ENCODE peak calls at places on chromosomes 16 and 17, in five cellular contexts. T, X, E, K and Z are unnamed samples. For H3K9me3 and H3K4me1, the result is how much of the 10 kb centered on the place peaks cover.

GRCh38 chr17:47808830-47809480 is 12.6 kb downstream of the OSBPL7 start:
- DNase-seq in E (no peak), T (no peak), X (no peak), K (no peak), Z (peak)

GRCh38 chr16:85963746-85964370 is 64.9 kb downstream of the IRF8 start:
- DNase-seq in E (peak), K (no peak), T (peak), X (peak), Z (no peak)

GRCh38 chr16:69276143-69277115 is 34.7 kb upstream of the VPS4A start:
- DNase-seq in X (peak), K (no peak), E (peak), T (peak), Z (no peak)

GRCh38 chr17:68457168-68457538 is at the start of gene WIPI1:
- DNase-seq in T (no peak), K (no peak), E (no peak), X (no peak), Z (peak)

GRCh38 chr16:64933890-64934289 is 188.0 kb downstream of the CDH11 start:
- DNase-seq in X (no peak), K (no peak), E (peak), T (no peak), Z (no peak)

GRCh38 chr16:29991571-29991904 is 3.9 kb downstream of the HIRIP3 start:
- DNase-seq in T (no peak), X (no peak), K (no peak), E (no peak), Z (no peak)

GRCh38 chr17:65595071-65595655 is 33.7 kb upstream of the AXIN2 start:
- DNase-seq in T (no peak), E (no peak), K (no peak), X (no peak), Z (no peak)

GRCh38 chr17:67602974-67603373 is 114.8 kb upstream of the NOL11 start:
- DNase-seq in K (no peak), E (no peak), X (no peak), T (peak), Z (no peak)

GRCh38 chr17:12549499-12549901 is 116.2 kb upstream of the MYOCD start:
- DNase-seq in T (no peak), K (no peak), E (no peak), X (no peak), Z (no peak)

GRCh38 chr16:85126731-85127662 is 14.7 kb upstream of the CIBAR2 start:
- DNase-seq in X (no peak), E (no peak), T (no peak), K (no peak), Z (no peak)

GRCh38 chr16:24955975-24956731 is 59.0 kb downstream of the ARHGAP17 start:
- DNase-seq in X (no peak), E (no peak), K (no peak), T (no peak), Z (no peak)

GRCh38 chr16:16030449-16030848 is 81.0 kb downstream of the ABCC1 start:
- DNase-seq in T (no peak), E (no peak), X (no peak), K (no peak), Z (no peak)

GRCh38 chr17:12985431-12986285 is 32.2 kb downstream of the ELAC2 start:
- DNase-seq in T (no peak), K (no peak), X (no peak), E (peak), Z (no peak)

GRCh38 chr16:87431926-87432325 is 39.8 kb downstream of the MAP1LC3B start:
- DNase-seq in T (peak), E (no peak), K (no peak), X (no peak), Z (no peak)

DNA sequence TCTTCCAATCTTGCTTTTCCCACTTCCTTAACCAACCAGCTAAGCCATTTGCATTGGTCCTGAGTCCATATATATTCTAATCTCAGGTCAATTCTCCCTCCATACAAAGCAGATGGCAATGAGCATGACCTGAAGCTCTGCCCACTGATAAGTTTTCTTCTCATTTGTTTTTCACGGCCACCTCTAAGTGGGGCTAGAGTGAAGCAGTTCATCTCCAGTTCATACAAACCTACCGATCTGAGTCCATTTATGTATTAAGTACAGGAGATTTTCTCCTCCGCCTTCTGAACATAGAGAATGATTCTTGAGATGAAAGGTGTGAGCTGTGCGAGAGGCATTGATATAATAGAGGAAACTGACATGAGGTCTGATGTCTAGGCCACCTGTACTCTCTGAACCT is 330.0 kb downstream of the PMP22 start:
- DNase-seq in X (no peak), K (no peak), E (no peak), T (no peak), Z (no peak)
- H3K9me3 ChIP-seq in X (under half), K (under half), E (under half), T (under half), Z (under half)

DNA sequence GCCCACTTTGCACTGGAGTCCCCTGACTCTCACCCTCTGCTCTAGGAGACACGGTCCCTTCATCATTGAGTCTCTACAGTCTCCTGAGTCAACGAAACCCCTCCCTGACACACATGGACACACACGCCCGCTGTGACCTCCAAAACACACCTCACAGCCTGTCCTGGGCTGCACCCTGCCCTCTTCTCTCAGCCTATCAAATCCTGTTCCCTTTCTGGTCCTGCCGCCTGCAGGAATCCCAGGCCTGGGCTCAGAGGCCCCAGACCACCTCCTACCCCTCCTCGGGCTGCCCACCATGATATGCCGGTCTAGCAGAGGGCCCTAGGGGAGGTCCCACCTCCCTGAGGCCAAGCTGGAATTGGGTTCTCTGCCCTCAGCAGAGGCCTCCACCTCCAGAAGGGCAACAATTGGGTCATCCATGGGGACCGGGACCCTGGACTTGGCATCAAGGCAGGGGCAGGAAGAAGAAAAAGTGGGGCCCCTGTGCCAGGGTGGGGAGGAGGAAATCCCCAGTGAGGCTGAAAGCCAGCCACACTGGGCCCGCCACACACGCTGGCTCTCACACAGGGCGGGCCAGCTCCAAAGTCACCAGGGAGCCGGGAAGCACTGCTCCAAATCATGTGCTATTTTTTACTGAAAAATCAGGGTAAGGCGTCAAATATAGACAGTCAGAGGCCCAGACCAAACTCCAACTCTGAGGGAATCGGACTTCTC is 3.4 kb downstream of the PPP1R9B start:
- DNase-seq in T (peak), X (no peak), K (peak), E (no peak), Z (no peak)
- H3K4me1 ChIP-seq in T (under half), X (half or more), K (under half), E (half or more), Z (half or more)

GRCh38 chr16:88580371-88580770 is 10.2 kb downstream of the ZC3H18 start:
- DNase-seq in T (no peak), X (no peak), E (no peak), K (no peak), Z (no peak)

GRCh38 chr16:88578446-88579313 is 8.5 kb downstream of the ZC3H18 start:
- DNase-seq in K (no peak), T (no peak), E (no peak), X (no peak), Z (no peak)

GRCh38 chr16:88575251-88575650 is 5.0 kb downstream of the ZC3H18 start:
- DNase-seq in T (no peak), K (no peak), E (no peak), X (no peak), Z (no peak)

GRCh38 chr16:88576307-88576706 is 6.1 kb downstream of the ZC3H18 start:
- DNase-seq in X (no peak), E (no peak), T (no peak), K (no peak), Z (no peak)

DNA sequence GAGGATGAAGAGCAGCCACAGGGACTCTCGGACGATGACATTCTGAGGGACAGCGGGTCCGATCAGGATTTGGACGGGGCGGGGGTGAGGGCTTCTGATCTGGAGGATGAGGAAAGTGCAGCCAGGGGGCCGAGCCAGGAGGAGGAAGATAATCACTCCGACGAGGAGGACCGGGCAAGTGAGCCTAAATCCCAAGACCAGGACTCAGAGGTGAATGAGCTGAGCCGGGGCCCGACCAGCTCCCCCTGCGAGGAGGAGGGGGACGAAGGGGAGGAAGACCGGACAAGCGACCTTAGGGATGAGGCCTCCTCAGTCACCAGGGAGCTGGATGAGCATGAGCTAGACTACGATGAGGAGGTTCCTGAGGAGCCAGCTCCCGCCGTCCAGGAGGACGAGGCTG is 7.0 kb downstream of the ZC3H18 start:
- DNase-seq in T (no peak), E (no peak), K (no peak), X (no peak), Z (no peak)
- H3K4me3 ChIP-seq in T (no peak), E (no peak), K (no peak), X (no peak), Z (no peak)

GRCh38 chr17:10083864-10084263 is 114.5 kb downstream of the GAS7 start:
- DNase-seq in X (no peak), K (no peak), E (no peak), T (no peak), Z (no peak)
- H3K9me3 ChIP-seq in X (under half), K (under half), E (under half), T (under half), Z (under half)

DNA sequence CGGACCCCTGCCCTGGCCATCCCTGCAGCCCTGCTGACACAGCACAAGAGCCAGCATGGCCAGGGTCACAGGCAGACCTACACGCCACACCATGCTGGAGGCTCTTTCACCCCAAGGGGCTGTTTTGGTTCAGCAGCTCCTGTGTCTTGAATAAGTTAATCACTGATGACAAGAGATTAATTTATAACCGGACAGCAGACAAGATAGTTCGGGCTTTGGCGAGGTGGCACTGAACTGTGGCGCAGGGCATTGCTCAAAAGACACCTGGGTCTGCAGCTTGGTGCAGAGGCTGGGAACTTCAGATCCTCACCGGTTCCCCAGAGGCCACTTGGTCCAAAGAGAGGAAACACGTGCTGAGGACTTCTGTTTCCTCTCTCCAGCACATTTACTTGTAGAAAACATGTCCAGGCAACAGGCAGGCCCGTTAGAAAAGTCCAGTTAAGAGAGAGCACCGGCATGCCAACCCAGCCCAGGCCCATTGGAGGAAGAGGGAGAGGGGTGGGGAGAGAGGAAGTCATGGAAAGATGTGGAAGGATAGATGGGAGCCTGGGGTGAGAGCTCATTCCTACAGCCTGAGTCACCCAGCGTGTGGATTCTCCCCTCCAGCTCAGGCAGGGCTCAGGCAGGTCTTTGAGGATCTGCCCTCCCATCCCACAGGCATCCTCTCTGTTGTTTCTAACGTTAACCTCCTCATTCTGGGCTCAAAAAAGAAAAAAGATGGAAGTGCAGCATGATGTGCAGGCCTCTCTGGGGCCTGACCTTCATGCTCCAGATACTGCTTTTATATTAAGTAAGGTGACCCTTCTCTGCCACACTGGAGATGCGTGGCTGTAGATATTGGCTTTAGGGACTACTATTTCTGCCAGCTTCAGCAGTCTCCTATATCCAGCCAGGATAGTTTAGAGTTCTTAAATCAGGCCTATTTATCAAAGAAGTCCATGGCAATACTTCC is 80.0 kb upstream of the HNF1B start:
- DNase-seq in K (no peak), E (no peak), T (peak), X (no peak), Z (no peak)
- H3K4me1 ChIP-seq in K (under half), E (under half), T (under half), X (under half), Z (under half)

DNA sequence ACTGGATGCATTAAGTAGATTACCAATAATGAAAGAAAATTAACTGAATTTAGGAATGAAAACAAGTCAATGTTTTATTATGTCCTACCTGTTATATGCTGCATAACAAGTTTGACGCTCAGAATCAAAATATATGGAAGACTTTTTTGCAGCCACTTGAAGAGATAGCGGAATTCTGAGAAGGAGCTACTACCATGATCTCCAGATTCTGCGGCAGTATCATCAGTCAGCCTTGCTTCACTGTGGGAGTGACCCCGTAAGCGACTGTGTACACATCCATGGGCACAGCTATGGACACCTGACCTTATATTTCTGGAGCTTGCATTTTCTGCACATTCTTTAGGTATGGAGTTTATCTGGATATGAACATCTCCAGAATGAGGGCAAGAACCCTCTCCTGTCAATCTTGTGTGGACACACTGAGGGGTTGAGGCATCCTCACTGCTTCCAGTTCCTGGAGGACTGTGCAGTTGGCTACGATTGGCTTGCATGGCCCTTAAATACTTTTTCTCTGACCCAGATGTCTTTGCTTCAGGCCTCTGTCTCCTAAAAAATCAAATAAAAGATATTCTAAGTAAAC is 1.7 kb downstream of the RNFT1 start:
- DNase-seq in K (no peak), T (no peak), X (no peak), E (no peak), Z (no peak)
- H3K4me3 ChIP-seq in K (no peak), T (no peak), X (no peak), E (no peak), Z (no peak)